ENCODE peak calls at places on chromosomes 4 and X, in four cellular contexts. X is HepG2, W is GM12878, G is SK-N-SH. M is an unnamed sample.

GRCh38 chr4:53313510-53313909 is 52.4 kb downstream of the SCFD2 start:
- DNase-seq in G (peak; percentile 19), X (peak; percentile 43), W (no peak), M (no peak)

GRCh38 chrX:110853610-110854009 is 58.0 kb upstream of the CHRDL1 start:
- DNase-seq in X (no peak), G (peak; percentile 20), W (no peak), M (peak; percentile 6)

GRCh38 chr4:78032929-78033328 is 24.2 kb upstream of the FRAS1 start:
- DNase-seq in W (no peak), G (no peak), X (no peak), M (no peak)

GRCh38 chr4:150368667-150369066 is 213.3 kb upstream of the MAB21L2 start:
- DNase-seq in W (no peak), X (no peak), G (peak; percentile 16), M (no peak)

GRCh38 chr4:165208741-165209388 is 1.5 kb downstream of the KLHL2 start:
- DNase-seq in X (no peak), W (no peak), G (no peak), M (peak; percentile 36)

GRCh38 chr4:145390566-145390965 is 91.1 kb upstream of the SMAD1 start:
- DNase-seq in W (no peak), G (no peak), X (no peak), M (no peak)

GRCh38 chr4:111512081-111512774 is 633.0 kb upstream of the FAM241A start:
- DNase-seq in X (no peak), W (no peak), G (no peak), M (no peak)

GRCh38 chr4:73528171-73528570 is 46.6 kb downstream of the AFM start:
- DNase-seq in G (no peak), W (no peak), X (no peak), M (no peak)

GRCh38 chr4:68366600-68366999 is 16.7 kb upstream of the YTHDC1 start:
- DNase-seq in X (no peak), W (no peak), G (no peak), M (no peak)

GRCh38 chr4:122890142-122890769 is 32.1 kb downstream of the NUDT6 start:
- DNase-seq in G (no peak), W (no peak), X (no peak), M (no peak)

GRCh38 chr4:185394568-185395254 is 1.0 kb downstream of the LRP2BP start:
- DNase-seq in X (no peak), W (no peak), G (no peak), M (no peak)

GRCh38 chr4:113825272-113825671 is 63.7 kb upstream of the CAMK2D start:
- DNase-seq in W (peak; percentile 95), X (no peak), G (no peak), M (no peak)

GRCh38 chr4:8641256-8641655 is 48.7 kb downstream of the CPZ start:
- DNase-seq in G (no peak), W (no peak), X (no peak), M (no peak)

GRCh38 chr4:129218897-129219296 is 122.9 kb downstream of the C4orf33 start:
- DNase-seq in G (no peak), X (no peak), W (no peak), M (no peak)

GRCh38 chr4:96356591-96357360 is 516.9 kb downstream of the PDHA2 start:
- DNase-seq in G (no peak), X (no peak), W (no peak), M (no peak)

GRCh38 chr4:7161721-7162214 is 30.6 kb upstream of the SORCS2 start:
- DNase-seq in X (no peak), W (no peak), G (peak; percentile 26), M (no peak)

GRCh38 chr4:165740911-165741310 is 132.1 kb upstream of the TLL1 start:
- DNase-seq in W (no peak), X (no peak), G (no peak), M (no peak)

GRCh38 chrX:18354369-18355329 is at the start of gene SCML2:
- DNase-seq in X (peak; percentile 5), G (peak; percentile 83), W (no peak), M (peak; percentile 75)

GRCh38 chr4:85084371-85085170 is 118.1 kb upstream of the WDFY3 start:
- DNase-seq in X (peak; percentile 60), G (peak; percentile 20), W (no peak), M (peak; percentile 28)

GRCh38 chrX:24214568-24214967 is 65.0 kb downstream of the ZFX start:
- DNase-seq in W (no peak), X (no peak), G (no peak), M (no peak)

GRCh38 chr4:168744021-168744420 is 247.2 kb downstream of the PALLD start:
- DNase-seq in G (no peak), X (peak; percentile 3), W (no peak), M (no peak)

GRCh38 chrX:51802917-51803688 is 59.9 kb downstream of the GSPT2 start:
- DNase-seq in G (peak; percentile 53), W (peak; percentile 15), X (peak; percentile 1), M (peak; percentile 19)

GRCh38 chr4:98568896-98569663 is 89.3 kb downstream of the TSPAN5 start:
- DNase-seq in W (no peak), X (no peak), G (no peak), M (no peak)

GRCh38 chrX:153598541-153599191 is at the start of gene CCNQ:
- DNase-seq in G (peak; percentile 57), X (no peak), W (no peak), M (peak; percentile 40)

GRCh38 chr4:73976716-73977115 is 5.1 kb downstream of the PF4 start:
- DNase-seq in G (no peak), W (no peak), X (no peak), M (no peak)

GRCh38 chr4:6582889-6583504 is 8.0 kb downstream of the MAN2B2 start:
- DNase-seq in G (peak; percentile 62), W (peak; percentile 2), X (peak; percentile 55), M (peak; percentile 77)

GRCh38 chrX:46488712-46489111 is 56.5 kb downstream of the ZNF674 start:
- DNase-seq in G (no peak), W (no peak), X (no peak), M (no peak)

GRCh38 chr4:108008721-108009120 is 19.0 kb downstream of the HADH start:
- DNase-seq in G (no peak), X (no peak), W (no peak), M (no peak)

GRCh38 chrX:54633641-54634040 is 103.6 kb downstream of the GNL3L start:
- DNase-seq in X (no peak), G (no peak), W (no peak), M (no peak)

GRCh38 chrX:31717474-31717873 is 645.6 kb upstream of the FTHL17 start:
- DNase-seq in G (no peak), W (no peak), X (no peak), M (no peak)

GRCh38 chrX:65677954-65678469 is 10.6 kb downstream of the MSN start:
- DNase-seq in W (no peak), X (no peak), G (no peak), M (no peak)

GRCh38 chr4:138775890-138776289 is 239.7 kb upstream of the NOCT start:
- DNase-seq in G (no peak), X (no peak), W (peak; percentile 0), M (no peak)

GRCh38 chrX:38847206-38847902 is 46.1 kb downstream of the MID1IP1 start:
- DNase-seq in W (no peak), G (no peak), X (no peak), M (no peak)

GRCh38 chr4:158729716-158730559 is 6.7 kb upstream of the PPID start:
- DNase-seq in G (peak; percentile 75), X (peak; percentile 67), W (peak; percentile 44), M (peak; percentile 59)

GRCh38 chrX:56563231-56564116 is at the start of gene UBQLN2:
- DNase-seq in G (peak; percentile 77), W (no peak), X (peak; percentile 30), M (peak; percentile 69)

GRCh38 chrX:56569378-56570061 is 6.1 kb downstream of the UBQLN2 start:
- DNase-seq in G (no peak), W (no peak), X (no peak), M (no peak)

GRCh38 chrX:56564182-56564885 is 907 bp downstream of the UBQLN2 start:
- DNase-seq in W (no peak), X (peak; percentile 2), G (peak; percentile 27), M (peak; percentile 21)

DNA sequence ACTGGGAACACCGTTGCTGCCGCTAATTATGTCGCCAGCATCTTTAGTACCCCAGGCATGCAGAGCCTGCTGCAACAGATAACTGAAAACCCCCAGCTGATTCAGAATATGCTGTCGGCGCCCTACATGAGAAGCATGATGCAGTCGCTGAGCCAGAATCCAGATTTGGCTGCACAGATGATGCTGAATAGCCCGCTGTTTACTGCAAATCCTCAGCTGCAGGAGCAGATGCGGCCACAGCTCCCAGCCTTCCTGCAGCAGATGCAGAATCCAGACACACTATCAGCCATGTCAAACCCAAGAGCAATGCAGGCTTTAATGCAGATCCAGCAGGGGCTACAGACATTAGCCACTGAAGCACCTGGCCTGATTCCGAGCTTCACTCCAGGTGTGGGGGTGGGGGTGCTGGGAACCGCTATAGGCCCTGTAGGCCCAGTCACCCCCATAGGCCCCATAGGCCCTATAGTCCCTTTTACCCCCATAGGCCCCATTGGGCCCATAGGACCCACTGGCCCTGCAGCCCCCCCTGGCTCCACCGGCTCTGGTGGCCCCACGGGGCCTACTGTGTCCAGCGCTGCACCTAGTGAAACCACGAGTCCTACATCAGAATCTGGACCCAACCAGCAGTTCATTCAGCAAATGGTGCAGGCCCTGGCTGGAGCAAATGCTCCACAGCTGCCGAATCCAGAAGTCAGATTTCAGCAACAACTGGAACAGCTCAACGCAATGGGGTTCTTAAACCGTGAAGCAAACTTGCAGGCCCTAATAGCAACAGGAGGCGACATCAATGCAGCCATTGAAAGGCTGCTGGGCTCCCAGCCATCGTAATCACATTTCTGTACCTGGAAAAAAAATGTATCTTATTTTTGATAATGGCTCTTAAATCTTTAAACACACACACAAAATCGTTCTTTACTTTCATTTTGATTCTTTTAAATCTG is 1.8 kb downstream of the UBQLN2 start:
- DNase-seq in W (no peak), X (peak; percentile 0), G (peak; percentile 24), M (no peak)
- H3K4me1 ChIP-seq in W (no peaks in the 10 kb centered on the region), X (no peaks in the 10 kb centered on the region), G (no peaks in the 10 kb centered on the region), M (peaks cover 10% of the 10 kb centered on the region)

GRCh38 chr4:2793920-2794706 is 1.2 kb downstream of the SH3BP2 start:
- DNase-seq in W (no peak), G (peak; percentile 84), X (peak; percentile 69), M (no peak)
- TF ChIP-seq FOXM1 in W (no peak), G (no peak), X (no peak), M (no peak)

GRCh38 chrX:119758682-119759332 is 419 bp downstream of the SOWAHD start:
- DNase-seq in X (no peak), G (peak; percentile 67), W (no peak), M (peak; percentile 49)

GRCh38 chrX:119762718-119763117 is 4.3 kb downstream of the SOWAHD start:
- DNase-seq in G (no peak), X (no peak), W (no peak), M (no peak)

GRCh38 chrX:119757979-119758681 is at the start of gene SOWAHD:
- DNase-seq in G (peak; percentile 63), W (no peak), X (peak; percentile 50), M (peak; percentile 60)

GRCh38 chrX:119759333-119759766 is 962 bp downstream of the SOWAHD start:
- DNase-seq in G (peak; percentile 29), X (no peak), W (no peak), M (no peak)

GRCh38 chrX:119760026-119760902 is 1.9 kb downstream of the SOWAHD start:
- DNase-seq in X (no peak), G (peak; percentile 5), W (no peak), M (no peak)
- H3K4me1 ChIP-seq in X (peaks cover 48% of the 10 kb centered on the region), G (peaks cover 5% of the 10 kb centered on the region), W (peaks cover 34% of the 10 kb centered on the region), M (peaks cover 24% of the 10 kb centered on the region)

DNA sequence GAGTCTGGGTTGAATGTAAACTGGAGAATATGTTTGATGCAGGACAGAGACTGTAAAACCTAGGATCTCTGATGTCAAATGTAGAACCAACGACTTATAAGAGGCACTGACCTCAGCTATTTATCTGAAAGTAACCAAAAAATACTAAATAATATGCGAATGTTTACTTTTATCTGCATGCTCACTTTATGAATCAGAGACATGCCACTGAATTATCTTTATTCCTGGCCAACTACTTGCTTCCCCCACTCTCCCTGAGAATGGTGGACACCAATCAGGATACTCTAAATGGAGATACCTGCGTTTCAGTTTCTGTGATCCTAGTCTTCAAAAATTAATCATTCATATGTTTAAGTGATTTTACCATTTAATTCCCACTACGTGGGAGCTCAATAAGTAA is 1038.4 kb upstream of the PABPC4L start:
- DNase-seq in W (no peak), G (no peak), X (no peak), M (no peak)
- TF ChIP-seq FOXM1 in W (no peak), G (no peak), X (no peak), M (no peak)

M was measured in K562.